ENCODE peak calls at places on chromosomes 4 and X, in seven cellular contexts. I is K562, G is H1, J is fibroblast of lung, K is HCT116, E is GM23248, B is mesendoderm. D is an unnamed sample.
A peak's percentile ranks its signal among the peaks of the same experiment; 100 is the strongest.

GRCh38 chr4:10889819-10890218 is 205.3 kb upstream of the CLNK start:
- DNase-seq in G (no peak), I (no peak), B (no peak), J (no peak), E (no peak), K (no peak), D (no peak)

GRCh38 chr4:164304861-164305260 is 449.1 kb upstream of the SMIM31 start:
- DNase-seq in K (no peak), E (no peak), B (no peak), J (no peak), G (no peak), I (no peak), D (no peak)

GRCh38 chr4:60757986-60758385 is 442.1 kb upstream of the ADGRL3 start:
- DNase-seq in G (no peak), B (no peak), J (peak; percentile 19), E (no peak), K (no peak), I (no peak), D (no peak)

GRCh38 chr4:115969756-115970155 is 856.3 kb upstream of the NDST4 start:
- DNase-seq in K (no peak), B (peak; percentile 32), G (no peak), I (no peak), J (no peak), E (no peak), D (peak; percentile 18)

GRCh38 chr4:139030614-139031235 is 15.1 kb downstream of the NOCT start:
- DNase-seq in I (peak; percentile 56), E (peak; percentile 80), G (peak; percentile 78), J (peak; percentile 91), K (peak; percentile 61), B (peak; percentile 89), D (peak; percentile 89)

GRCh38 chr4:40842318-40842717 is 92.6 kb downstream of the NSUN7 start:
- DNase-seq in J (peak; percentile 42), I (no peak), K (no peak), E (no peak), G (no peak), B (no peak), D (no peak)

GRCh38 chrX:53398216-53398615 is 24.2 kb downstream of the SMC1A start:
- DNase-seq in I (no peak), J (no peak), B (no peak), K (no peak), E (peak; percentile 25), G (no peak), D (no peak)

GRCh38 chr4:75490155-75490554 is 24.0 kb downstream of the RCHY1 start:
- DNase-seq in I (no peak), J (peak; percentile 75), K (no peak), E (peak; percentile 51), G (no peak), B (peak; percentile 10), D (peak; percentile 29)

GRCh38 chrX:113048896-113049295 is 208.3 kb upstream of the AMOT start:
- DNase-seq in K (no peak), B (no peak), J (no peak), G (no peak), E (no peak), I (no peak), D (no peak)

GRCh38 chr4:112377701-112378620 is 80.8 kb downstream of the ALPK1 start:
- DNase-seq in K (no peak), I (no peak), E (no peak), B (no peak), J (no peak), G (no peak), D (peak; percentile 86)

GRCh38 chr4:40321671-40322131 is 13.4 kb upstream of the CHRNA9 start:
- DNase-seq in E (peak; percentile 47), I (no peak), B (no peak), J (peak; percentile 84), K (no peak), G (no peak), D (no peak)

GRCh38 chr4:53507671-53508286 is 83.5 kb downstream of the LNX1 start:
- DNase-seq in B (no peak), K (no peak), G (no peak), I (no peak), J (peak; percentile 64), E (peak; percentile 9), D (no peak)

GRCh38 chrX:54798137-54798536 is at the start of gene ITIH6:
- DNase-seq in B (no peak), J (no peak), I (no peak), G (no peak), E (no peak), K (no peak), D (no peak)

GRCh38 chr4:156374069-156374468 is 420.4 kb upstream of the CTSO start:
- DNase-seq in B (no peak), J (no peak), I (no peak), G (no peak), K (no peak), E (no peak), D (peak; percentile 75)

GRCh38 chrX:120857240-120857639 is 18.4 kb downstream of the CT47B1 start:
- DNase-seq in E (peak; percentile 0), J (no peak), K (peak; percentile 7), B (peak; percentile 80), G (peak; percentile 40), I (no peak), D (peak; percentile 4)

GRCh38 chr4:13236485-13236884 is 247.7 kb downstream of the RAB28 start:
- DNase-seq in J (no peak), I (no peak), B (no peak), K (no peak), E (no peak), G (no peak), D (no peak)

GRCh38 chr4:159018062-159018629 is 84.7 kb upstream of the RAPGEF2 start:
- DNase-seq in K (no peak), B (no peak), J (no peak), G (no peak), I (no peak), E (no peak), D (no peak)

GRCh38 chrX:130895299-130895698 is 7.7 kb downstream of the ENOX2 start:
- DNase-seq in I (no peak), E (peak; percentile 50), J (peak; percentile 31), G (no peak), B (no peak), K (no peak), D (no peak)

GRCh38 chr4:15684498-15684897 is 2.9 kb downstream of the FAM200B start:
- DNase-seq in B (peak; percentile 50), G (no peak), I (no peak), E (no peak), K (no peak), J (no peak), D (peak; percentile 32)

GRCh38 chr4:173252024-173252935 is 81.9 kb downstream of the HMGB2 start:
- DNase-seq in G (no peak), I (peak; percentile 37), K (peak; percentile 99), E (peak; percentile 93), B (peak; percentile 55), J (peak; percentile 99), D (peak; percentile 42)

GRCh38 chrX:10414872-10415703 is 205.3 kb downstream of the MID1 start:
- DNase-seq in E (peak; percentile 37), G (no peak), J (peak; percentile 24), B (no peak), I (no peak), K (no peak), D (no peak)
- H3K4me2 ChIP-seq in E (peak overlapping the region; percentile 43), G (no peak overlapping the region), J (no peak overlapping the region), B (no peak overlapping the region), I (no peak overlapping the region), K (peak overlapping the region; percentile 5), D (no peak overlapping the region)

DNA sequence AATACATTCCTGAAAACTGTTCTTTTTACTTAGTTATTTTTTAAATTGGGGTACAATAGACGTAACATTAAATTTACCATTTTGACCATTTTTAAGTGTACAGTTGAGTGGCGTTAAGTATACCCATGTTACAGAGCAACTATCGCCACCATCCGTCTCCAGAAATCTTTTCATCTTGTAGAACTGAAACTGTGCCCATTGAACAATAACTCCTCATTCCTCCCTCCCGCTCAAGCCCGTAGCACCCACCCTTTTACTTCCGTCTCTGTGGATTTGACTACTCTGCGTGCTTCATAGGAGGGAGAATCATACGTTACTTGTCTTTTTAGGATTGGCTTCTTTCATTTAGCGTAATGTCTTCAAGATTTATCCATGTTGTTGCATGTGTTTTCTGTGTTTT is 55.3 kb downstream of the TMEM131L start:
- DNase-seq in G (no peak), E (no peak), K (no peak), I (no peak), J (no peak), B (no peak), D (no peak)
- H3K9ac ChIP-seq in G (no peak overlapping the region), E (no peak overlapping the region), K (no peak overlapping the region), I (no peak overlapping the region), J (no peak overlapping the region), B (no peak overlapping the region), D (no peak overlapping the region)

GRCh38 chr4:140344111-140344510 is 29.3 kb upstream of the SCOC start:
- DNase-seq in I (no peak), G (no peak), B (no peak), J (peak; percentile 56), K (no peak), E (peak; percentile 40), D (no peak)

GRCh38 chr4:140342620-140343019 is 30.8 kb upstream of the SCOC start:
- DNase-seq in E (no peak), B (no peak), K (no peak), G (no peak), I (no peak), J (no peak), D (no peak)

GRCh38 chr4:140344621-140345020 is 28.8 kb upstream of the SCOC start:
- DNase-seq in E (no peak), K (no peak), I (no peak), G (no peak), J (no peak), B (peak; percentile 26), D (peak; percentile 32)

GRCh38 chr4:140346136-140346535 is 27.3 kb upstream of the SCOC start:
- DNase-seq in K (no peak), J (no peak), E (no peak), B (no peak), I (no peak), G (no peak), D (no peak)

GRCh38 chr4:140343303-140343702 is 30.1 kb upstream of the SCOC start:
- DNase-seq in B (peak; percentile 36), I (no peak), E (no peak), K (peak; percentile 31), J (peak; percentile 40), G (no peak), D (no peak)
- H3K4me2 ChIP-seq in B (no peak overlapping the region), I (no peak overlapping the region), E (no peak overlapping the region), K (peak overlapping the region; percentile 65), J (no peak overlapping the region), G (no peak overlapping the region), D (no peak overlapping the region)

GRCh38 chrX:103565752-103566151 is 19.6 kb upstream of the TCEAL4 start:
- DNase-seq in E (peak; percentile 86), K (no peak), B (no peak), J (peak; percentile 54), G (no peak), I (no peak), D (no peak)

GRCh38 chrX:103571121-103571520 is 14.2 kb upstream of the TCEAL4 start:
- DNase-seq in E (no peak), G (no peak), J (no peak), B (no peak), I (no peak), K (no peak), D (no peak)

GRCh38 chrX:103562801-103563200 is 22.5 kb upstream of the TCEAL4 start:
- DNase-seq in J (no peak), K (no peak), B (no peak), G (no peak), E (peak; percentile 21), I (no peak), D (no peak)

DNA sequence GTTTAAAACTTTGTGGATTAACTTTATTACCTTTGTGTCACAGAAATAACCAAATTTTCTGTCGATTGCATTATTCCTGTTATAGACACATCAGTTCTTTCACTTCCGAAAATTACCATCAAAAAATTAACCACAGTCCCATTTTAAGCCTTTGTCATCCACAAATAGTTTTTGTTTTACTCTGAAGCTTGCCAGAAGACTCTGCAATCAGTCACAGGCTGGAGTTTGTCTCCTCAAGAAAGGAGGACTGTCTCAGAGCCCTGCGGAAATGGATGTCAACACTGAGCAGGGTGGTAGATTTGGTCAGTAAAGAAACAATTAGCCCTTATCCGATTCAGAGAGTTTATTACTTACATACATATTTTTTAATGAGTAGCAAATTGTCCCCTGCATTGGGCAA is 20.1 kb upstream of the TCEAL4 start:
- DNase-seq in J (no peak), I (no peak), G (no peak), B (no peak), E (peak; percentile 58), K (no peak), D (no peak)
- H3K9ac ChIP-seq in J (no peak overlapping the region), I (no peak overlapping the region), G (no peak overlapping the region), B (no peak overlapping the region), E (peak overlapping the region; percentile 22), K (no peak overlapping the region), D (no peak overlapping the region)

D was measured in neural progenitor cell.